ENCODE peak calls at places on chromosomes 11 and 22, in six cellular contexts. One of them, this sample, is unnamed. For H3K9me3, the result is how much of the 10 kb centered on the place peaks cover.

GRCh38 chr11:106152013-106152412 is 74.6 kb downstream of the AASDHPPT start:
- DNase-seq in body of pancreas: peak
- DNase-seq in GM23248: peak
- DNase-seq in left ventricle myocardium inferior: no peak
- DNase-seq in esophagus squamous epithelium: no peak
- DNase-seq in kidney: no peak
- DNase-seq in this sample: no peak

GRCh38 chr22:22201185-22201924 is 43.2 kb upstream of the VPREB1 start:
- DNase-seq in body of pancreas: no peak
- DNase-seq in GM23248: peak
- DNase-seq in left ventricle myocardium inferior: peak
- DNase-seq in esophagus squamous epithelium: no peak
- DNase-seq in kidney: no peak
- DNase-seq in this sample: no peak

GRCh38 chr11:76665921-76666351 is 4.6 kb downstream of the LRRC32 start:
- DNase-seq in body of pancreas: no peak
- DNase-seq in GM23248: no peak
- DNase-seq in left ventricle myocardium inferior: no peak
- DNase-seq in esophagus squamous epithelium: no peak
- DNase-seq in kidney: peak
- DNase-seq in this sample: no peak

GRCh38 chr11:84673753-84674152 is 953.4 kb downstream of the DLG2 start:
- DNase-seq in body of pancreas: no peak
- DNase-seq in GM23248: peak
- DNase-seq in left ventricle myocardium inferior: no peak
- DNase-seq in esophagus squamous epithelium: no peak
- DNase-seq in kidney: no peak
- DNase-seq in this sample: no peak

GRCh38 chr11:34656062-34656720 is 35.3 kb downstream of the EHF start:
- DNase-seq in body of pancreas: no peak
- DNase-seq in GM23248: peak
- DNase-seq in left ventricle myocardium inferior: no peak
- DNase-seq in esophagus squamous epithelium: no peak
- DNase-seq in kidney: no peak
- DNase-seq in this sample: peak

GRCh38 chr11:73233704-73234402 is 15.8 kb downstream of the P2RY2 start:
- DNase-seq in body of pancreas: no peak
- DNase-seq in GM23248: no peak
- DNase-seq in left ventricle myocardium inferior: no peak
- DNase-seq in esophagus squamous epithelium: no peak
- DNase-seq in kidney: peak
- DNase-seq in this sample: no peak

GRCh38 chr11:35786188-35786587 is 123.6 kb downstream of the TRIM44 start:
- DNase-seq in body of pancreas: no peak
- DNase-seq in GM23248: no peak
- DNase-seq in left ventricle myocardium inferior: no peak
- DNase-seq in esophagus squamous epithelium: no peak
- DNase-seq in kidney: no peak
- DNase-seq in this sample: no peak

GRCh38 chr11:73334244-73335203 is 26.4 kb downstream of the ARHGEF17 start:
- DNase-seq in body of pancreas: peak
- DNase-seq in GM23248: peak
- DNase-seq in left ventricle myocardium inferior: peak
- DNase-seq in esophagus squamous epithelium: no peak
- DNase-seq in kidney: peak
- DNase-seq in this sample: peak

GRCh38 chr11:69337211-69337721 is 43.3 kb downstream of the MYEOV start:
- DNase-seq in body of pancreas: peak
- DNase-seq in GM23248: peak
- DNase-seq in left ventricle myocardium inferior: no peak
- DNase-seq in esophagus squamous epithelium: no peak
- DNase-seq in kidney: no peak
- DNase-seq in this sample: no peak

GRCh38 chr11:106344392-106344791 is 266.9 kb downstream of the AASDHPPT start:
- DNase-seq in body of pancreas: no peak
- DNase-seq in GM23248: peak
- DNase-seq in left ventricle myocardium inferior: no peak
- DNase-seq in esophagus squamous epithelium: no peak
- DNase-seq in kidney: no peak
- DNase-seq in this sample: no peak

GRCh38 chr11:62854825-62855570 is 15.6 kb upstream of the WDR74 start:
- DNase-seq in body of pancreas: no peak
- DNase-seq in GM23248: no peak
- DNase-seq in left ventricle myocardium inferior: no peak
- DNase-seq in esophagus squamous epithelium: no peak
- DNase-seq in kidney: no peak
- DNase-seq in this sample: no peak

GRCh38 chr11:12684821-12685220 is 10.6 kb downstream of the TEAD1 start:
- DNase-seq in body of pancreas: no peak
- DNase-seq in GM23248: no peak
- DNase-seq in left ventricle myocardium inferior: no peak
- DNase-seq in esophagus squamous epithelium: no peak
- DNase-seq in kidney: no peak
- DNase-seq in this sample: no peak

GRCh38 chr11:129067454-129067853 is 124.7 kb downstream of the ARHGAP32 start:
- DNase-seq in body of pancreas: no peak
- DNase-seq in GM23248: no peak
- DNase-seq in left ventricle myocardium inferior: no peak
- DNase-seq in esophagus squamous epithelium: no peak
- DNase-seq in kidney: no peak
- DNase-seq in this sample: no peak

GRCh38 chr11:130992788-130993187 is 76.5 kb upstream of the SNX19 start:
- DNase-seq in body of pancreas: no peak
- DNase-seq in GM23248: no peak
- DNase-seq in left ventricle myocardium inferior: no peak
- DNase-seq in esophagus squamous epithelium: no peak
- DNase-seq in kidney: peak
- DNase-seq in this sample: no peak

GRCh38 chr11:130115218-130115617 is 44.4 kb upstream of the ST14 start:
- DNase-seq in body of pancreas: peak
- DNase-seq in GM23248: peak
- DNase-seq in left ventricle myocardium inferior: no peak
- DNase-seq in esophagus squamous epithelium: no peak
- DNase-seq in kidney: no peak
- DNase-seq in this sample: no peak

GRCh38 chr11:27209562-27210005 is 153.4 kb downstream of the CCDC34 start:
- DNase-seq in body of pancreas: peak
- DNase-seq in GM23248: peak
- DNase-seq in left ventricle myocardium inferior: peak
- DNase-seq in esophagus squamous epithelium: no peak
- DNase-seq in kidney: no peak
- DNase-seq in this sample: no peak

GRCh38 chr22:29369460-29369859 is 18.9 kb downstream of the AP1B1 start:
- DNase-seq in body of pancreas: peak
- DNase-seq in GM23248: peak
- DNase-seq in left ventricle myocardium inferior: peak
- DNase-seq in esophagus squamous epithelium: no peak
- DNase-seq in kidney: no peak
- DNase-seq in this sample: peak

GRCh38 chr11:121936375-121936774 is 179.6 kb downstream of the BLID start:
- DNase-seq in body of pancreas: no peak
- DNase-seq in GM23248: peak
- DNase-seq in left ventricle myocardium inferior: no peak
- DNase-seq in esophagus squamous epithelium: no peak
- DNase-seq in kidney: no peak
- DNase-seq in this sample: no peak

GRCh38 chr22:20794132-20794990 is 20.4 kb downstream of the SERPIND1 start:
- DNase-seq in body of pancreas: no peak
- DNase-seq in GM23248: no peak
- DNase-seq in left ventricle myocardium inferior: no peak
- DNase-seq in esophagus squamous epithelium: no peak
- DNase-seq in kidney: no peak
- DNase-seq in this sample: no peak

GRCh38 chr11:64062185-64063039 is 26.7 kb downstream of the FLRT1 start:
- DNase-seq in body of pancreas: no peak
- DNase-seq in GM23248: no peak
- DNase-seq in left ventricle myocardium inferior: no peak
- DNase-seq in esophagus squamous epithelium: no peak
- DNase-seq in kidney: no peak
- DNase-seq in this sample: no peak

GRCh38 chr11:129143335-129143734 is 48.8 kb downstream of the ARHGAP32 start:
- DNase-seq in body of pancreas: peak
- DNase-seq in GM23248: peak
- DNase-seq in left ventricle myocardium inferior: peak
- DNase-seq in esophagus squamous epithelium: no peak
- DNase-seq in kidney: peak
- DNase-seq in this sample: peak

GRCh38 chr11:35141538-35141937 is 2.6 kb downstream of the CD44 start:
- DNase-seq in body of pancreas: peak
- DNase-seq in GM23248: peak
- DNase-seq in left ventricle myocardium inferior: peak
- DNase-seq in esophagus squamous epithelium: no peak
- DNase-seq in kidney: no peak
- DNase-seq in this sample: peak

GRCh38 chr22:36088292-36088691 is 59.7 kb upstream of the RBFOX2 start:
- DNase-seq in body of pancreas: no peak
- DNase-seq in GM23248: no peak
- DNase-seq in left ventricle myocardium inferior: no peak
- DNase-seq in esophagus squamous epithelium: no peak
- DNase-seq in kidney: no peak
- DNase-seq in this sample: no peak

GRCh38 chr22:48404801-48405447 is 1422.7 kb downstream of the BRD1 start:
- DNase-seq in body of pancreas: no peak
- DNase-seq in GM23248: no peak
- DNase-seq in left ventricle myocardium inferior: no peak
- DNase-seq in esophagus squamous epithelium: no peak
- DNase-seq in kidney: no peak
- DNase-seq in this sample: no peak

GRCh38 chr22:48405741-48406140 is 1421.9 kb downstream of the BRD1 start:
- DNase-seq in body of pancreas: peak
- DNase-seq in GM23248: peak
- DNase-seq in left ventricle myocardium inferior: no peak
- DNase-seq in esophagus squamous epithelium: no peak
- DNase-seq in kidney: no peak
- DNase-seq in this sample: no peak

GRCh38 chr22:48404004-48404403 is 1423.7 kb downstream of the BRD1 start:
- DNase-seq in body of pancreas: no peak
- DNase-seq in GM23248: no peak
- DNase-seq in left ventricle myocardium inferior: no peak
- DNase-seq in esophagus squamous epithelium: no peak
- DNase-seq in kidney: no peak
- DNase-seq in this sample: no peak

GRCh38 chr22:48403521-48403921 is 1424.2 kb downstream of the BRD1 start:
- DNase-seq in body of pancreas: no peak
- DNase-seq in GM23248: no peak
- DNase-seq in left ventricle myocardium inferior: no peak
- DNase-seq in esophagus squamous epithelium: no peak
- DNase-seq in kidney: no peak
- DNase-seq in this sample: no peak

GRCh38 chr22:48402591-48403031 is 1425.1 kb downstream of the BRD1 start:
- DNase-seq in body of pancreas: no peak
- DNase-seq in GM23248: no peak
- DNase-seq in left ventricle myocardium inferior: no peak
- DNase-seq in esophagus squamous epithelium: no peak
- DNase-seq in kidney: no peak
- DNase-seq in this sample: no peak
- H3K9me3 ChIP-seq in body of pancreas: under half
- H3K9me3 ChIP-seq in GM23248: under half
- H3K9me3 ChIP-seq in left ventricle myocardium inferior: under half
- H3K9me3 ChIP-seq in esophagus squamous epithelium: under half
- H3K9me3 ChIP-seq in kidney: under half
- H3K9me3 ChIP-seq in this sample: under half

DNA sequence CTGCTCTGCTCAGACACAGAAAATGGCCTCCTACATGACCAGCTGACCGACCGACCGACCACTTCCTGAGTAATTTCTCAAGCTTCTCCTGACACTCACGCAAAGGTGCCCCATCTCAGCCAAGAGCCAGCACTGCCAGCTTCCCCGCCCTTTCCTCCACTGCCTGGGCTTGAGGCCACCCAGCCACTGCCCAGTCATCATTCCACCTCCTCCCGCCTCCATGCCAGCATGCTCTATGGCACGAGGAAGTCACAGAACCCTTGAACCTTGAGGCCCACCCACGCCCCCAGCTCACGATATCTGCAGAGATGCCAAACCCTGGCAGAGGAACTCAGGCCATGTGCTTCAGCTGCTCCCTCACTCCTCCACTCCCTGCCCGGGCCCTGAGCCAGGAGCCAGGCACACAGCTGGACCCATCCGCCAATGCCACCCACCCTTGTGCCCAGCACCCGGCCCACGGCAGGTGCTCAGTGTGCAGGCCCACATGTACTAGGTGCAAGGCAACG is 14.0 kb downstream of the KIAA0930 start:
- DNase-seq in body of pancreas: peak
- DNase-seq in GM23248: peak
- DNase-seq in left ventricle myocardium inferior: no peak
- DNase-seq in esophagus squamous epithelium: no peak
- DNase-seq in kidney: peak
- DNase-seq in this sample: peak
- H3K9me3 ChIP-seq in body of pancreas: under half
- H3K9me3 ChIP-seq in GM23248: under half
- H3K9me3 ChIP-seq in left ventricle myocardium inferior: under half
- H3K9me3 ChIP-seq in esophagus squamous epithelium: under half
- H3K9me3 ChIP-seq in kidney: under half
- H3K9me3 ChIP-seq in this sample: under half

DNA sequence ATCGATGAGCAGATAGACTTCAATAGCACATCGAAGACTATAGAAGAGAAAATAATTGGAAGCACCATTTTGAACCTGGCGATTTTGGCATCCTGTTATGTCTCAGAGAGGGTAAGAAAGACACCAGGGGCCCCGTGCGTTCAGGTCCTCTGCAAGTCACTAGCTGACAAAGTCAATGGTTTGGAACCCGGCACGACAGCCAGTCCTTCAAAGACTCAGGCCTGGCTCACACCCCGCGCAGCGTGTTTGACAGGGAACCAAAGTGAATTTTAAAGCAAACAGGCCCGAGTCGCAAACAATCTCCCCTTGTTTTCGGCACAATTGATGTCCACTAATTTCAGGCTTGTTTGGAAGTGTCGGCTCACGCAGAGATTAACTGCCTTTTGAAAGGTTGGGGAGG is 716.6 kb downstream of the BRD1 start:
- DNase-seq in body of pancreas: no peak
- DNase-seq in GM23248: no peak
- DNase-seq in left ventricle myocardium inferior: no peak
- DNase-seq in esophagus squamous epithelium: no peak
- DNase-seq in kidney: no peak
- DNase-seq in this sample: no peak
- H3K9me3 ChIP-seq in body of pancreas: under half
- H3K9me3 ChIP-seq in GM23248: under half
- H3K9me3 ChIP-seq in left ventricle myocardium inferior: under half
- H3K9me3 ChIP-seq in esophagus squamous epithelium: under half
- H3K9me3 ChIP-seq in kidney: under half
- H3K9me3 ChIP-seq in this sample: under half

GRCh38 chr11:70764356-70764905 is 366.1 kb downstream of the CTTN start:
- DNase-seq in body of pancreas: no peak
- DNase-seq in GM23248: no peak
- DNase-seq in left ventricle myocardium inferior: no peak
- DNase-seq in esophagus squamous epithelium: no peak
- DNase-seq in kidney: no peak
- DNase-seq in this sample: no peak

GRCh38 chr11:70769106-70769505 is 370.8 kb downstream of the CTTN start:
- DNase-seq in body of pancreas: no peak
- DNase-seq in GM23248: no peak
- DNase-seq in left ventricle myocardium inferior: no peak
- DNase-seq in esophagus squamous epithelium: no peak
- DNase-seq in kidney: no peak
- DNase-seq in this sample: no peak

GRCh38 chr11:70769521-70769920 is 371.2 kb downstream of the CTTN start:
- DNase-seq in body of pancreas: no peak
- DNase-seq in GM23248: no peak
- DNase-seq in left ventricle myocardium inferior: no peak
- DNase-seq in esophagus squamous epithelium: no peak
- DNase-seq in kidney: no peak
- DNase-seq in this sample: no peak

GRCh38 chr11:70768346-70769095 is 370.2 kb downstream of the CTTN start:
- DNase-seq in body of pancreas: no peak
- DNase-seq in GM23248: no peak
- DNase-seq in left ventricle myocardium inferior: no peak
- DNase-seq in esophagus squamous epithelium: no peak
- DNase-seq in kidney: no peak
- DNase-seq in this sample: no peak

GRCh38 chr11:70766901-70767300 is 368.6 kb downstream of the CTTN start:
- DNase-seq in body of pancreas: no peak
- DNase-seq in GM23248: no peak
- DNase-seq in left ventricle myocardium inferior: no peak
- DNase-seq in esophagus squamous epithelium: no peak
- DNase-seq in kidney: no peak
- DNase-seq in this sample: no peak
- H3K9me3 ChIP-seq in body of pancreas: under half
- H3K9me3 ChIP-seq in GM23248: under half
- H3K9me3 ChIP-seq in left ventricle myocardium inferior: under half
- H3K9me3 ChIP-seq in esophagus squamous epithelium: under half
- H3K9me3 ChIP-seq in kidney: under half
- H3K9me3 ChIP-seq in this sample: under half